ENCODE peak calls at places on chromosomes 6 and 20, in four cellular contexts. D is K562, H is H1, O is HCT116. J is an unnamed sample.
A peak's percentile ranks its signal among the peaks of the same experiment; 100 is the strongest.

GRCh38 chr20:47551240-47551639 is 49.6 kb downstream of the NCOA3 start:
- DNase-seq in D (no peak), H (no peak), O (no peak), J (no peak)

GRCh38 chr20:61765871-61766654 is 299.6 kb downstream of the TAF4 start:
- DNase-seq in H (no peak), D (peak; percentile 78), O (no peak), J (no peak)

GRCh38 chr6:7155871-7156579 is 48.3 kb downstream of the RREB1 start:
- DNase-seq in O (no peak), H (no peak), D (no peak), J (no peak)

GRCh38 chr6:20056350-20056992 is 155.8 kb downstream of the MBOAT1 start:
- DNase-seq in D (peak; percentile 38), H (no peak), O (peak; percentile 52), J (peak; percentile 35)

GRCh38 chr6:102813489-102814275 is 1420.2 kb downstream of the GRIK2 start:
- DNase-seq in D (no peak), O (peak; percentile 8), H (no peak), J (no peak)

GRCh38 chr6:164303092-164304007 is 888.8 kb downstream of the QKI start:
- DNase-seq in H (no peak), O (no peak), D (no peak), J (no peak)

GRCh38 chr6:113560908-113561307 is 296.2 kb upstream of the MARCKS start:
- DNase-seq in D (no peak), O (peak; percentile 32), H (no peak), J (no peak)

GRCh38 chr6:70586114-70586513 is 19.4 kb downstream of the SDHAF4 start:
- DNase-seq in H (no peak), O (no peak), D (no peak), J (no peak)

GRCh38 chr6:25462235-25462897 is 183.2 kb downstream of the CARMIL1 start:
- DNase-seq in D (no peak), H (no peak), O (no peak), J (peak; percentile 3)

GRCh38 chr6:170180671-170181337 is 110.1 kb downstream of the DLL1 start:
- DNase-seq in H (no peak), O (no peak), D (no peak), J (no peak)

GRCh38 chr6:83257791-83258190 is 64.6 kb downstream of the RWDD2A start:
- DNase-seq in H (no peak), D (no peak), O (no peak), J (no peak)

GRCh38 chr6:12286381-12287132 is 3.6 kb upstream of the EDN1 start:
- DNase-seq in H (no peak), D (no peak), O (no peak), J (no peak)

GRCh38 chr6:5333653-5334052 is 72.3 kb downstream of the FARS2 start:
- DNase-seq in O (no peak), H (no peak), D (no peak), J (no peak)

GRCh38 chr20:56454754-56455153 is 13.7 kb upstream of the RTF2 start:
- DNase-seq in O (no peak), H (no peak), D (no peak), J (no peak)

GRCh38 chr6:126076992-126077664 is 90.8 kb downstream of the TRMT11 start:
- DNase-seq in O (no peak), D (no peak), H (no peak), J (no peak)

GRCh38 chr6:48074368-48074767 is 36.6 kb downstream of the PTCHD4 start:
- DNase-seq in D (no peak), O (no peak), H (no peak), J (no peak)

GRCh38 chr6:151289399-151290007 is 49.7 kb downstream of the AKAP12 start:
- DNase-seq in D (no peak), H (no peak), O (no peak), J (no peak)

GRCh38 chr6:137846772-137847313 is 20.2 kb upstream of the TNFAIP3 start:
- DNase-seq in H (no peak), O (no peak), D (no peak), J (no peak)

GRCh38 chr6:43496370-43497128 is 13.6 kb downstream of the LRRC73 start:
- DNase-seq in H (no peak), D (peak; percentile 87), O (no peak), J (no peak)

GRCh38 chr6:101509556-101509955 is 116.0 kb downstream of the GRIK2 start:
- DNase-seq in O (no peak), H (no peak), D (no peak), J (no peak)

GRCh38 chr20:13788167-13788834 is 3.5 kb downstream of the NDUFAF5 start:
- DNase-seq in O (peak; percentile 65), D (peak; percentile 18), H (no peak), J (peak; percentile 25)

GRCh38 chr6:109202409-109203264 is 107.3 kb downstream of the CEP57L1 start:
- DNase-seq in H (no peak), D (no peak), O (no peak), J (no peak)

GRCh38 chr6:7073082-7073783 is 34.5 kb upstream of the RREB1 start:
- DNase-seq in D (no peak), O (no peak), H (no peak), J (no peak)

GRCh38 chr20:11692567-11692966 is 225.1 kb upstream of the BTBD3 start:
- DNase-seq in H (no peak), D (no peak), O (no peak), J (no peak)

GRCh38 chr6:158465747-158466146 is 94.1 kb upstream of the TMEM181 start:
- DNase-seq in H (no peak), O (no peak), D (no peak), J (no peak)

GRCh38 chr6:42050011-42050896 is at the start of gene TAF8:
- DNase-seq in D (peak; percentile 94), H (peak; percentile 79), O (peak; percentile 82), J (peak; percentile 79)

GRCh38 chr20:7269452-7269851 is 502.0 kb downstream of the BMP2 start:
- DNase-seq in O (no peak), H (no peak), D (no peak), J (no peak)

GRCh38 chr20:45972500-45973183 is 639 bp upstream of the ZNF335 start:
- DNase-seq in D (no peak), O (no peak), H (no peak), J (no peak)

GRCh38 chr6:125363360-125364121 is 61.8 kb upstream of the HDDC2 start:
- DNase-seq in D (no peak), H (peak; percentile 64), O (no peak), J (peak; percentile 44)

GRCh38 chr20:2293971-2294370 is 1.8 kb upstream of the TGM3 start:
- DNase-seq in D (no peak), H (no peak), O (no peak), J (no peak)

GRCh38 chr6:114735118-114735730 is 392.4 kb upstream of the HS3ST5 start:
- DNase-seq in D (no peak), O (no peak), H (no peak), J (no peak)

GRCh38 chr6:114733596-114733995 is 390.8 kb upstream of the HS3ST5 start:
- DNase-seq in O (no peak), H (no peak), D (no peak), J (no peak)
- TF ChIP-seq ZNF274 in O (no peak), H (no peak), D (no peak), J (no peak)

GRCh38 chr20:33816191-33816590 is 5.0 kb downstream of the CHMP4B start:
- DNase-seq in O (no peak), D (no peak), H (no peak), J (no peak)

GRCh38 chr20:33811763-33812672 is 870 bp downstream of the CHMP4B start:
- DNase-seq in H (no peak), O (no peak), D (peak; percentile 50), J (no peak)

GRCh38 chr20:33815671-33816070 is 4.5 kb downstream of the CHMP4B start:
- DNase-seq in D (no peak), O (no peak), H (no peak), J (no peak)

GRCh38 chr20:33812673-33813462 is 1.7 kb downstream of the CHMP4B start:
- DNase-seq in D (peak; percentile 33), H (no peak), O (no peak), J (no peak)

GRCh38 chr20:33814238-33814712 is 3.1 kb downstream of the CHMP4B start:
- DNase-seq in O (no peak), H (no peak), D (no peak), J (no peak)
- H3K4me1 ChIP-seq in O (peaks cover 8% of the 10 kb centered on the region), H (peaks cover 3% of the 10 kb centered on the region), D (peaks cover 22% of the 10 kb centered on the region), J (no peaks in the 10 kb centered on the region)

DNA sequence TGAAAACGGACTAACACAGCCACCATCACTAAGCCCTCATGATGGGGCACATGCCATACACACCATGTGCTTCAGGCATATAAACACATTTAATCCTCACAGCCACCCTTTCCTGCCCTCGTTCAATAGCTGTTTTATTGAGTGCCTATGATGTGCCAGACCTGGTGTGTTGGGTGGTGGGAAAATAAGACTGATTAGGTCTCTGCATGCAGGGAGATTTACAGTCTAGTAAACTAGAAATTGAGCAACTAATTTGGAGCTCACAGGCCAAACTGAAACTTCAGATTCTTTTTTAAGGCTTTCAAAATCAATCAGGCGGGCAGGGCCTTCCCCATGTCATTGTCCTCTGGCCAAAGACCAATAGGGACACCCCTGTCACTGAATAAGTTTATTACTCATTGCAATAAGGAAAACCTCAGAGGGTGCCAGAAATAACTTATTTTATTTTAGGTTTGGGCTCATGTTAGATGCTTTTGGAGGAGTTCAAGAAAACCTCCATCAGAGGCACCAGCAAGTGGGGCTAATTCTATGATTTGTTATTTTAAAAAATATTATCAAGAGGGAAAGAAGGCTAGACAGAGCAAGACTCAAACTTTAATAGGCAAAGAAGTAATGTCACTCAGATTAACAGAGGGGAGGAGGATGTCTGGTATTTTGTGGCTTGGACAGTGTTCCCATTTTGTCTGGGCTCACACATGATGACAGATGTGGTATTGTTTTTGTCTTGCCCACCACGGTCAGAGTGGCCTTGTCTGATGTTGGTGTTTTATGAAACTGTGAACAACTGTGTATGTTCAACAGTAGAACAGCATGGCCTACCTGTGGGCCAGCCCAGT is 12.0 kb downstream of the ZFP64 start:
- DNase-seq in O (no peak), H (no peak), D (no peak), J (no peak)
- H3K4me3 ChIP-seq in O (no peak overlapping the region), H (no peak overlapping the region), D (no peak overlapping the region), J (no peak overlapping the region)

DNA sequence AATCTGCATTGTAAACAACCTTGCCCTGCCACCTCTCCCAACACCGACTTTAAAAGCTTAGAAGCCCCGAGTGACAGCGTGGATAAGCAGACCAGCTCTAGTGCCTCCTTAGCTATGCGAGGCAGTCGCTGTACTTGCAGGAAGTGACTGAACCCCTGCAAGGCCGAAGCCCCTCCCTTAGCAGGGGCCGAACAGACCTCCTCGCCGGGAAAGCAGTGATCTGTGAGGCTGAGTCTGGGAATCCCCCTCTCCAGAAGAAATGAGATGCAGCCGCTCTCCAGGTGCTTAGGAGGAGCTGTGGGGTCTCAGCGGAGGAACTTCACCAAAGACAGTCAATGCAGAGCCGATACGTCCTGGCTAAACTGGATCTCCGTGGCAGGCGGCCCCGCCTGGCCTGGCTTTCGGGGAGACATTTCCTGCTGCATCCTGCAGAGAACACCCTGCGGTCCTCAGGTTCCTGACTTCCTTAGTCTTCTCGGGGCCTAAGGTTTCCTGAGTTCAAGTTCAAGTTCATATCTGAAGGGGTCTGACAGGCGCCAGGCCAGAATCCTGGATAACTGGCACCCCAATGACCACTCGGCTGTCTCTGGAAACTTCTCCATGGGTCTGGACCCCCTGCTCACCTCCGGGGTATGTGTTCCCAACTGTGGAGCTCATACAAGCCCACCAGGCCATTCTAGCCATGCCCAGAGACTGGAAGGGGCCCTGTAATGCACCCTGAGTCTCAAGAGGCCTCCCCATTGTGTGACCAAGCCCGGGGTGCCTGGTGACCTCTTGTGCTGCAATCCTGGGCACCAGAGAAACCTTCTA is 20.4 kb upstream of the FRMD1 start:
- DNase-seq in H (no peak), D (no peak), O (no peak), J (peak; percentile 30)
- TF ChIP-seq ZNF274 in H (no peak), D (no peak), O (no peak), J (no peak)